ENCODE peak calls at places on chromosomes 1 and 21, in six cellular contexts. L is neural progenitor cell, S is fibroblast of lung, C is endodermal cell, G is SK-N-SH, X is astrocyte. R is an unnamed sample.

GRCh38 chr1:67040405-67040804 is 13.5 kb downstream of the SLC35D1 start:
- DNase-seq in L (no peak), S (no peak), C (no peak), G (no peak), X (no peak), R (no peak)

GRCh38 chr1:26530898-26531598 is 1.5 kb downstream of the RPS6KA1 start:
- DNase-seq in L (peak), S (peak), C (peak), G (peak), X (peak), R (peak)

GRCh38 chr1:15469836-15470495 is 5.9 kb upstream of the CELA2B start:
- DNase-seq in L (no peak), S (no peak), C (no peak), G (no peak), X (no peak), R (no peak)

GRCh38 chr21:46448108-46448507 is 10.6 kb upstream of the DIP2A start:
- DNase-seq in L (no peak), S (no peak), C (no peak), G (no peak), X (no peak), R (no peak)

GRCh38 chr1:41846595-41846994 is 72.1 kb downstream of the HIVEP3 start:
- DNase-seq in L (no peak), S (peak), C (no peak), G (no peak), X (peak), R (no peak)

GRCh38 chr21:45279446-45280177 is 8.1 kb downstream of the POFUT2 start:
- DNase-seq in L (no peak), S (no peak), C (peak), G (no peak), X (no peak), R (peak)

GRCh38 chr1:43799656-43800629 is 92.6 kb downstream of the ST3GAL3 start:
- DNase-seq in L (peak), S (peak), C (no peak), G (no peak), X (peak), R (no peak)

GRCh38 chr1:158177705-158178450 is 2.8 kb upstream of the CD1D start:
- DNase-seq in L (peak), S (peak), C (peak), G (peak), X (peak), R (peak)

GRCh38 chr1:36948606-36949005 is 85.7 kb downstream of the GRIK3 start:
- DNase-seq in L (no peak), S (no peak), C (no peak), G (no peak), X (no peak), R (no peak)

GRCh38 chr1:233042834-233043233 is 92.4 kb downstream of the NTPCR start:
- DNase-seq in L (no peak), S (no peak), C (no peak), G (no peak), X (no peak), R (no peak)

GRCh38 chr1:27141266-27142003 is 13.5 kb downstream of the SLC9A1 start:
- DNase-seq in L (no peak), S (no peak), C (peak), G (no peak), X (no peak), R (peak)

GRCh38 chr1:244246334-244246733 is 195.3 kb downstream of the ZBTB18 start:
- DNase-seq in L (no peak), S (no peak), C (peak), G (no peak), X (no peak), R (no peak)

GRCh38 chr1:159909381-159909780 is 9.4 kb upstream of the CFAP45 start:
- DNase-seq in L (no peak), S (no peak), C (no peak), G (no peak), X (no peak), R (no peak)

GRCh38 chr1:118984990-118985608 is 3.0 kb downstream of the TBX15 start:
- DNase-seq in L (peak), S (no peak), C (peak), G (peak), X (no peak), R (no peak)
- H3K9ac ChIP-seq in L (no peak), S (no peak), C (no peak), G (no peak), X (peak), R (no peak)

DNA sequence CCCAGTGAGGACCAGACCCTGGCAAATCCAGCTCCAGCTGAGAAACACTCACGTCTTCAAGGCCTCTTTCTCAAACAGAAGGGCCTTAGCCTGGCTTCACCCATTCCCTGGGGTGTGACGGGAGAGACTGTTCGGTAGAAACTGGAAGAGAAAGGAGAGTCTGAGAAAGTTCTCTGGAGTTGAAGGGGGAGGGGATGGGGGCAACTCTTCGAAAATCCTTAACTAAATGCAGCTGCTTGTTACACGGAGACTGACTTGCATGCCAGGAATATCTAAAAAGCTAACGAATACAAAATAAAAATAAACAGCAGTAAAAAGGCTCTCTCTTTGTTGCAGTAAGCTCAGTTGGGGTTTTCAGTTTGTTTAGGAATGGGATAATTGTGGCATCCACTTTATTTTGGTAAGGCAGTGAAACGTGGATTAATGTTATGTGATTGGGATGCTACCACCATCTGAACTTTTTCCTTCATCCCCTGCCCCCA is 5.6 kb downstream of the ROR1 start:
- DNase-seq in L (no peak), S (no peak), C (no peak), G (no peak), X (no peak), R (no peak)
- H3K27ac ChIP-seq in L (peak), S (no peak), C (no peak), G (no peak), X (no peak), R (no peak)

GRCh38 chr1:154478013-154478412 is 24.0 kb upstream of the TDRD10 start:
- DNase-seq in L (no peak), S (no peak), C (no peak), G (no peak), X (no peak), R (no peak)

GRCh38 chr1:154476791-154477190 is 25.2 kb upstream of the TDRD10 start:
- DNase-seq in L (no peak), S (no peak), C (no peak), G (no peak), X (no peak), R (no peak)

GRCh38 chr1:154479764-154480421 is 22.1 kb upstream of the TDRD10 start:
- DNase-seq in L (peak), S (peak), C (peak), G (peak), X (peak), R (no peak)

GRCh38 chr1:154481058-154481457 is 21.0 kb upstream of the TDRD10 start:
- DNase-seq in L (peak), S (no peak), C (no peak), G (peak), X (no peak), R (no peak)

DNA sequence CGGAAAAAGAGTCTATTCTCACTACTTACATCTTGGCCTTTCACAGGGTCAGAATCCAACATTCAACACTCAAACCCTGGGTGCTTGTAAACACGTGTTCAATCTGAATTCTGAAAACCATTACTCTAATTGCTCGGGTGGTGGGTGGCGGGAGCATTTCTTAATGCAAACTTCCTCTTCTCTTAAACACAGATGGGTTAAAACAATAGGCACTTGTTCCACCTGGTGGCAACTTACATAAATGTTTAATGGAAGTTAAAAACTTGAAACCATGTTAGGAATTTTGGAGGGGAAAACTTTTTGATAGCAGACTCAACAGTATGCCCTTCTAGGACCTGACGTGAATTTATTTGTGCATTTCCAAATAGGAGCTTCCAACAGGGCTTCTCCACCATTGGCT is 23.4 kb upstream of the TDRD10 start:
- DNase-seq in L (no peak), S (peak), C (no peak), G (no peak), X (no peak), R (no peak)
- TF ChIP-seq CTCF in L (no peak), S (no peak), C (peak), G (peak), X (no peak), R (no peak)

GRCh38 chr1:145891587-145892485 is 6.2 kb upstream of the ANKRD35 start:
- DNase-seq in L (peak), S (peak), C (peak), G (peak), X (peak), R (peak)
- H3K9ac ChIP-seq in L (no peak), S (no peak), C (no peak), G (peak), X (peak), R (no peak)

R was measured in kidney.